ENCODE peak calls at places on chromosome 21, in four cellular contexts. K is K562, D is H1, Z is GM12878. U is an unnamed sample.

GRCh38 chr21:41620982-41621381 is 113.0 kb upstream of the TMPRSS2 start:
- DNase-seq in K (no peak), D (no peak), Z (no peak), U (no peak)

GRCh38 chr21:46092026-46092764 is 5.7 kb upstream of the COL6A2 start:
- DNase-seq in K (no peak), D (no peak), Z (no peak), U (no peak)

GRCh38 chr21:16945580-16945979 is 567.3 kb upstream of the CXADR start:
- DNase-seq in K (no peak), D (no peak), Z (no peak), U (no peak)

GRCh38 chr21:40166291-40166843 is 299.1 kb downstream of the PCP4 start:
- DNase-seq in K (no peak), D (no peak), Z (no peak), U (no peak)

GRCh38 chr21:43866659-43867331 is 1.8 kb downstream of the AGPAT3 start:
- DNase-seq in K (peak), D (no peak), Z (peak), U (peak)

GRCh38 chr21:28959367-28960099 is 33.1 kb downstream of the LTN1 start:
- DNase-seq in K (no peak), D (no peak), Z (no peak), U (peak)

GRCh38 chr21:39348040-39348354 is 891 bp downstream of the HMGN1 start:
- DNase-seq in K (no peak), D (no peak), Z (no peak), U (no peak)

GRCh38 chr21:27681038-27681437 is 714.1 kb upstream of the ADAMTS5 start:
- DNase-seq in K (no peak), D (no peak), Z (no peak), U (no peak)

GRCh38 chr21:42656872-42657271 is 3.5 kb downstream of the PDE9A start:
- DNase-seq in K (no peak), D (no peak), Z (no peak), U (no peak)

GRCh38 chr21:41397416-41397815 is 28.6 kb upstream of the MX1 start:
- DNase-seq in K (no peak), D (no peak), Z (no peak), U (no peak)

GRCh38 chr21:18340387-18340942 is 63.1 kb downstream of the TMPRSS15 start:
- DNase-seq in K (no peak), D (no peak), Z (no peak), U (no peak)

GRCh38 chr21:44958471-44959191 is 18.8 kb downstream of the SLX9 start:
- DNase-seq in K (no peak), D (no peak), Z (no peak), U (no peak)
- TF ChIP-seq JUND in K (no peak), D (no peak), Z (no peak), U (no peak)

GRCh38 chr21:26653431-26653830 is 80.3 kb upstream of the CYYR1 start:
- DNase-seq in K (no peak), D (no peak), Z (no peak), U (no peak)
- TF ChIP-seq CBX5 in K (no peak), D (no peak), Z (no peak), U (no peak)

DNA sequence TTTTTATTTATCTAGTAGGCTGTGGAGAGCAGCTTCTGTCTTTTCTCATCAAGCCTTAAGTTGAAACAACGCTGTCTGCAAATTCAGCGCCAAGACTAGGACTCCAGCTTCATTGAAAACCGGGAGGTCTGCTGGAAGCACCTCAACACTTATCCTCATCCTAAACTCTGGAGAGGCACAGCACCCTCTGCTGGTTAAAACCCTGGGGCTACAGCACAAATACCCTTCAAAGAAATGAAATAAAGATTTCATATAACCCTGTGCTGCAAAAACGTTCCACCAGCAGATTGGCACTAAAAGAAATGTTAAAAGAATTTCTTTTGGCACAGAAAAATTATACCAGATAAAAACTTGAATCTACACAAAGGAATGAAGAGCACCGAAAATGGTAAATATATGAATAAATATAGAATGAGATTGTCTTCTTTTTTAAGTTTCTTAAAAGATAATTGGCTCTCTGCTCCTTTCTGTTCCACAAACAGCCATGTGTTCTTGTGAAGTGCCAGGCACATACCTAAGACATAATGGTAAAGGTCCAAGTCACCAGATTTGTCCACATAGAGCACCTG is 227.7 kb upstream of the SAMSN1 start:
- DNase-seq in K (peak), D (peak), Z (no peak), U (peak)
- TF ChIP-seq JUND in K (no peak), D (no peak), Z (no peak), U (no peak)

DNA sequence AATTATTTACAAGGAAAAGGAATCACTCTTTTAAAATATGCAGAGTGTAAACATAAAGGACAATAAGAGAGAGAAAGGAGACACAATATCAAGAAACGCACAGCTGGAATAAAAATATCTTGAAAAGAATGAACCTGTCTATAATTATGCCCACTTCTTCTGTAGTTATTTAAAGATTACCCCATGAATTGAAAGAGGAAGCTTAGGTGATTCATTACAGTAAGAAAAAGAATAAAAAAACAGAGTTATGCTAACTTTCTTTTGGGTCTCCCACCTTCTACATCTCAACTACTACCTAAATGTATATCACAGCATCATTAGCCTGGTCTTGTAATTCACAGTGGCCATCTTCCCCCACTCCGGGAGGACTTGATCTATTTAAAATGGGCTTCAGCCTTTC is 182.1 kb downstream of the MRPL39 start:
- DNase-seq in K (no peak), D (no peak), Z (no peak), U (no peak)
- TF ChIP-seq CBX5 in K (no peak), D (no peak), Z (peak), U (no peak)

DNA sequence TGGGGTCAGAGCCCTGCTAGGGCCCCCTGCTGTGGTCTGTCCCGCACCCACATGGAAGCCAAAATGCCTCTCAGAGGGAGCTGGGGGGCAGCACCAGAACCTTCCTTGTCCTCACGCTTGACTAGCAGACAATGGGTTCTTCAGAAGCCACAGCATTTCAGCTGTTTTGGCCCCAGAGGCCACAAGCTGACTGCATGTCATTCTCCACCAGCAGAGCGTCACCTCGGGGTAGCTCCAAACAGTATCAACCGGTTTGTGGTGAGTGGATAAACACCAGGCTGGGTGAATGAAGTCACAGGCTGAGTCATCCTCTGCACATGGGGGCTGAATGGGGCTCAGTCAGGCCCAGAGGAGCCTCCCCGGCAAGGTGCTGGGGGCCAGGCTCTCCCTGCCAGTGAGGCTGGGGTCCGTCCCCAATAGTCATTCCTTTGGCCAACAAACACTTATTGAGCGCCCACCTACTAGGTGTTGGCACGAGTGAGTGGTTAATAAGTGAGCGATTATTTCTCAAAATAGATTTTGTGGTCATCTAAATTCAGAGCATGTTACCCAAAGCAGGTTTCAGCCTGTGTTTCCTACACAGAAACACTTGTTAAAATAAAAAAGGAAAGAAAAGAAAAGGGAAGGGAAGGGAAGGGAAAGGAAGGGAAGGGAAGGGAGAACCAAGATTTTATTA is 9.1 kb downstream of the OLIG1 start:
- DNase-seq in K (peak), D (no peak), Z (peak), U (peak)
- TF ChIP-seq JUND in K (peak), D (no peak), Z (peak), U (no peak)

GRCh38 chr21:35860181-35860869 is 200.0 kb downstream of the SETD4 start:
- DNase-seq in K (no peak), D (no peak), Z (no peak), U (no peak)

GRCh38 chr21:35859677-35860076 is 200.6 kb downstream of the SETD4 start:
- DNase-seq in K (no peak), D (no peak), Z (no peak), U (no peak)

GRCh38 chr21:35855463-35855862 is 204.9 kb downstream of the SETD4 start:
- DNase-seq in K (no peak), D (no peak), Z (no peak), U (no peak)

GRCh38 chr21:35854281-35854680 is 206.0 kb downstream of the SETD4 start:
- DNase-seq in K (no peak), D (no peak), Z (no peak), U (no peak)

GRCh38 chr21:35857082-35857481 is 203.2 kb downstream of the SETD4 start:
- DNase-seq in K (no peak), D (no peak), Z (no peak), U (no peak)
- TF ChIP-seq CBX5 in K (no peak), D (no peak), Z (no peak), U (no peak)

GRCh38 chr21:35006771-35007170 is 42.3 kb downstream of the RUNX1 start:
- DNase-seq in K (no peak), D (no peak), Z (no peak), U (no peak)

GRCh38 chr21:35007348-35007747 is 41.8 kb downstream of the RUNX1 start:
- DNase-seq in K (no peak), D (no peak), Z (no peak), U (no peak)

GRCh38 chr21:35005077-35005476 is 44.0 kb downstream of the RUNX1 start:
- DNase-seq in K (no peak), D (no peak), Z (no peak), U (no peak)

GRCh38 chr21:35005825-35006224 is 43.3 kb downstream of the RUNX1 start:
- DNase-seq in K (no peak), D (no peak), Z (no peak), U (no peak)

DNA sequence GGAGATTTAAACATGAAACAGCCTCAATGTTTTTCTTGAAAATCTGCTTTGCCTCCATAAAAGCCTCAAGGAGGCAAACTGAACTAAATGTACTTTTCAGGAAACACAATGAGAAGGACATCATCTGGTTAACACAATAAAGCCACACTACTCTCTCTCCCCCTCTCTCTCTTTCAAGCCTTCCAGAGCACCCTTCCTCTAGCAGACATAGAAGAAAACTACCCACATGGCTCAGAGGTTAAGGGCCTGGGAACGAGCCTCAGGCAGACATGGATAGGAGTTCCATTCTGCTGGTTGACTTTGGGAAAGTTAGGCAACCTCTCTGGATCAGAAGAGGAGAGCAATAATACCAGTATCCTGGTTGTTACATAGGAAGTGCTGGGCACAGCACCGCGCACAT is 42.9 kb downstream of the RUNX1 start:
- DNase-seq in K (no peak), D (no peak), Z (no peak), U (no peak)
- TF ChIP-seq JUND in K (no peak), D (no peak), Z (no peak), U (no peak)

DNA sequence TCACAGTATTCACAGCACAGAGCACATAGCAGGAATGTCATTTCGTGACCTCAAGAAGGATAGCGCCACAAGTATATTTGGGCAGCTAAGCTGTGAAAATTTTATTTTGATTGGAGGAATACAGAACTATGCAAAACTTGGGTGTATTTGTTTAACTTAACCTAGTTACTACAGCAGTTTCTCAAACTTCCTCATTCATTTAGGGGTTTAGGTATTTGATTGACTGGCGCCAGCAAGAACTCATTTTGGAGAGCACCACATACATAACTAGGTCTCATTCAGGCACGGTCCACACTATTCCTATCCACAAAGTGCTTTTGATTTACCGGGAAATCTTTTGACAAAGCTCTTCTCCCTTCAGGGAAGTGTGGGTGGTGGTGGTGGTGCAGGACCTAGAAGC is 155.1 kb upstream of the NRIP1 start:
- DNase-seq in K (no peak), D (no peak), Z (no peak), U (no peak)
- TF ChIP-seq CBX5 in K (no peak), D (no peak), Z (no peak), U (no peak)

DNA sequence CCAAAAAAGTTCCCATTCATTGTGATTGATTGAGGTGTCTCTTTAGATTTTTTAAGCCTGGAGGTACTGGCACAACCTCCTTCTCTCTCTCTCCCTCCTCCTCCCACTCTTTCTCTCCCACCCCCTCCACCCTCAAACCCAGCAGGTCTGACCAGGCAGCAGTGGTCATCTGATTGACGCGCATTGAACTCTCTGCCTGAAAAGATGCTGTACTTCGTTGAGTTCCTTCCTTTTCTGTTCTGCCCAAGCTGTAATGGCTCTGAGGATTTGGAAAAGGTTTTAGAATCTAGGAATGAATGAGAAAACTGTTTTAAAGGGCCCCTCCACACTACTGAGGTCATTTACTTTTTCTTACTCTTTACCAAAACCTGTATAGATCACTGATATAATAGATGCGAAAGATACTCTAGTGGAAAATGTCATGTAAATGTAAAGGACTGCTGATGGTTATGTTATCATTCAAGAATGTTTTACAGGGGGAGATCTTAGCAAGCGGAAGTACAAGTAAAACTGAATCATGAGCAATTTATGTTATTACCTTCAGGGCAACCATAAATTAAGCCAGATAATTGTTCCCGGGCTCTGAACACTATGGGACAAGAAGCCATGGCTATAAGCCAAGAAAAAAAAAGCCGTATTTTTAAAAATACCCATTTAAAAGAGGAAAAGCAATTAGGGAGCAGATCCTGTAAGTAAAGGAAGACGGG is 25.2 kb upstream of the DYRK1A start:
- DNase-seq in K (no peak), D (no peak), Z (no peak), U (no peak)
- TF ChIP-seq JUND in K (no peak), D (no peak), Z (no peak), U (no peak)

GRCh38 chr21:31340942-31341487 is 3.0 kb downstream of the TIAM1 start:
- DNase-seq in K (no peak), D (no peak), Z (no peak), U (no peak)

GRCh38 chr21:31342328-31342727 is 1.7 kb downstream of the TIAM1 start:
- DNase-seq in K (no peak), D (no peak), Z (no peak), U (no peak)

GRCh38 chr21:31343030-31343510 is 991 bp downstream of the TIAM1 start:
- DNase-seq in K (no peak), D (no peak), Z (no peak), U (no peak)

GRCh38 chr21:31346256-31346821 is 2.3 kb upstream of the TIAM1 start:
- DNase-seq in K (no peak), D (no peak), Z (no peak), U (no peak)

DNA sequence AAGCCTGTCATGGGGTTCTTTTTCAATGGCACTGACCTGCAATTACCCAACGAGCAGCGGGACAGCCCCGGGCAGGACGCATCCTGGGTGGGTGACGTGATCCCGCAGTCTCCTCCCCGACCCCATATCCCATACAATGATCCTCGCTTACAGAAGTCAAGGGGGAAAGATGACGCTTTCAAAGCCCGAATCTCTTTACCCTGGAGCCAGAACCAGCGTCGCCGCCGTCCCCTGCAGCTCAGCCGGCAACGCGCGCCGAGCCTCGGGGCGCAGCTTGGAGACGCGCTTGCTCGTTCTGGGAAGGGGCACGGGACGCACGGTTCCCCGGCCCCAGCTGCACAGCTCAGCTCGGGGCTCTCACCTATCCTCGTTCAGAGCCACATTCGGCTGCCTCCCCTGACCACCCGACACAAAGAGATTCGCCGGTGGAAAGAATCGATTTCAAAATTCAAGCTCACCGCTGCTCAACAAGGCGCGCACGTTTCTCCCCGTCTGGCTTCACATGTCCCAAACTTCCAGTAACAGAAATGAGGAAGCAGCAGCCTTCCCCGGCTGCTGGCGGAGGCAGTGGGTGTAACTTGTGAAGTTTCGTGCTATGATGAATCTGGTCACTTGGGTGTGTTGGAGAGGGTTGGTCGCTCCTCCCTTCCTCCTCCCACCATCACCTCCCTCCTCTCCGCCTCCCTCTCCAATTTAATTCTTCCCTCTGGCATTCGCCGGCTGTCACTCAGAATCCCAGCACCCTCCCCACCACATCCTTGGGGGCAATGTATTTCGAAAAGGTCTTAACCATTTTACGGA is at the start of gene TIAM1:
- DNase-seq in K (no peak), D (peak), Z (no peak), U (no peak)
- TF ChIP-seq CBX5 in K (no peak), D (no peak), Z (no peak), U (no peak)

U was measured in HepG2.